ENCODE peak calls at places on chromosomes 12 and 14, in five cellular contexts. One of them, this sample, is unnamed.

GRCh38 chr12:53676715-53677611 is 1.1 kb upstream of the ATP5MC2 start:
- DNase-seq in T-helper 2 cell: no peak
- DNase-seq in naive thymus-derived CD4-positive, alpha-beta T cell: no peak
- DNase-seq in heart right ventricle: peak
- DNase-seq in endothelial cell: peak
- DNase-seq in this sample: no peak

GRCh38 chr14:49052516-49052915 is 533.7 kb downstream of the RPS29 start:
- DNase-seq in heart right ventricle: no peak
- DNase-seq in endothelial cell: no peak
- DNase-seq in naive thymus-derived CD4-positive, alpha-beta T cell: no peak
- DNase-seq in T-helper 2 cell: no peak
- DNase-seq in this sample: no peak

GRCh38 chr12:96534339-96534738 is 45.0 kb downstream of the CFAP54 start:
- DNase-seq in endothelial cell: no peak
- DNase-seq in naive thymus-derived CD4-positive, alpha-beta T cell: no peak
- DNase-seq in heart right ventricle: no peak
- DNase-seq in T-helper 2 cell: no peak
- DNase-seq in this sample: no peak

GRCh38 chr14:55438066-55438683 is 2.2 kb downstream of the TBPL2 start:
- DNase-seq in endothelial cell: peak
- DNase-seq in T-helper 2 cell: no peak
- DNase-seq in naive thymus-derived CD4-positive, alpha-beta T cell: peak
- DNase-seq in heart right ventricle: peak
- DNase-seq in this sample: no peak

GRCh38 chr12:113006641-113007040 is 28.3 kb downstream of the OAS2 start:
- DNase-seq in naive thymus-derived CD4-positive, alpha-beta T cell: no peak
- DNase-seq in heart right ventricle: no peak
- DNase-seq in T-helper 2 cell: no peak
- DNase-seq in endothelial cell: no peak
- DNase-seq in this sample: no peak

GRCh38 chr12:12883369-12884001 is 7.9 kb upstream of the GPRC5A start:
- DNase-seq in T-helper 2 cell: no peak
- DNase-seq in naive thymus-derived CD4-positive, alpha-beta T cell: no peak
- DNase-seq in endothelial cell: no peak
- DNase-seq in heart right ventricle: no peak
- DNase-seq in this sample: peak

GRCh38 chr12:2273751-2274150 is 221.0 kb downstream of the CACNA1C start:
- DNase-seq in naive thymus-derived CD4-positive, alpha-beta T cell: no peak
- DNase-seq in heart right ventricle: no peak
- DNase-seq in T-helper 2 cell: no peak
- DNase-seq in endothelial cell: no peak
- DNase-seq in this sample: no peak

GRCh38 chr12:24285413-24285812 is 335.9 kb upstream of the SOX5 start:
- DNase-seq in T-helper 2 cell: no peak
- DNase-seq in naive thymus-derived CD4-positive, alpha-beta T cell: no peak
- DNase-seq in heart right ventricle: no peak
- DNase-seq in endothelial cell: no peak
- DNase-seq in this sample: no peak

GRCh38 chr14:31206536-31207286 is 882 bp downstream of the HECTD1 start:
- DNase-seq in naive thymus-derived CD4-positive, alpha-beta T cell: no peak
- DNase-seq in endothelial cell: peak
- DNase-seq in T-helper 2 cell: peak
- DNase-seq in heart right ventricle: peak
- DNase-seq in this sample: peak

GRCh38 chr12:130401703-130402102 is 64.0 kb downstream of the PIWIL1 start:
- DNase-seq in heart right ventricle: no peak
- DNase-seq in naive thymus-derived CD4-positive, alpha-beta T cell: no peak
- DNase-seq in T-helper 2 cell: no peak
- DNase-seq in endothelial cell: no peak
- DNase-seq in this sample: no peak

GRCh38 chr14:97705107-97705506 is 907.9 kb downstream of the VRK1 start:
- DNase-seq in endothelial cell: no peak
- DNase-seq in T-helper 2 cell: no peak
- DNase-seq in naive thymus-derived CD4-positive, alpha-beta T cell: no peak
- DNase-seq in heart right ventricle: no peak
- DNase-seq in this sample: no peak

GRCh38 chr12:70178038-70178437 is 65.2 kb upstream of the CNOT2 start:
- DNase-seq in endothelial cell: no peak
- DNase-seq in naive thymus-derived CD4-positive, alpha-beta T cell: no peak
- DNase-seq in T-helper 2 cell: no peak
- DNase-seq in heart right ventricle: no peak
- DNase-seq in this sample: no peak

GRCh38 chr12:46959484-46959883 is 119.9 kb upstream of the PCED1B start:
- DNase-seq in endothelial cell: no peak
- DNase-seq in heart right ventricle: no peak
- DNase-seq in naive thymus-derived CD4-positive, alpha-beta T cell: no peak
- DNase-seq in T-helper 2 cell: no peak
- DNase-seq in this sample: no peak

GRCh38 chr14:22836301-22837058 is at the start of gene MMP14:
- DNase-seq in naive thymus-derived CD4-positive, alpha-beta T cell: no peak
- DNase-seq in T-helper 2 cell: no peak
- DNase-seq in endothelial cell: peak
- DNase-seq in heart right ventricle: peak
- DNase-seq in this sample: peak

GRCh38 chr14:75306917-75307699 is 28.5 kb downstream of the FOS start:
- DNase-seq in heart right ventricle: no peak
- DNase-seq in T-helper 2 cell: no peak
- DNase-seq in naive thymus-derived CD4-positive, alpha-beta T cell: no peak
- DNase-seq in endothelial cell: no peak
- DNase-seq in this sample: no peak

GRCh38 chr14:49971156-49972141 is 78.6 kb downstream of the ARF6 start:
- DNase-seq in heart right ventricle: no peak
- DNase-seq in T-helper 2 cell: peak
- DNase-seq in endothelial cell: no peak
- DNase-seq in naive thymus-derived CD4-positive, alpha-beta T cell: peak
- DNase-seq in this sample: no peak

GRCh38 chr12:81998761-81999378 is 239.7 kb upstream of the PPFIA2 start:
- DNase-seq in heart right ventricle: no peak
- DNase-seq in T-helper 2 cell: no peak
- DNase-seq in naive thymus-derived CD4-positive, alpha-beta T cell: no peak
- DNase-seq in endothelial cell: no peak
- DNase-seq in this sample: no peak

GRCh38 chr12:127485528-127485927 is 781.4 kb upstream of the TMEM132C start:
- DNase-seq in naive thymus-derived CD4-positive, alpha-beta T cell: no peak
- DNase-seq in heart right ventricle: no peak
- DNase-seq in T-helper 2 cell: no peak
- DNase-seq in endothelial cell: no peak
- DNase-seq in this sample: no peak

GRCh38 chr14:91258876-91259275 is 14.4 kb upstream of the GPR68 start:
- DNase-seq in endothelial cell: no peak
- DNase-seq in naive thymus-derived CD4-positive, alpha-beta T cell: no peak
- DNase-seq in T-helper 2 cell: no peak
- DNase-seq in heart right ventricle: no peak
- DNase-seq in this sample: no peak

GRCh38 chr12:123942277-123942653 is 30.4 kb downstream of the CCDC92 start:
- DNase-seq in T-helper 2 cell: no peak
- DNase-seq in naive thymus-derived CD4-positive, alpha-beta T cell: no peak
- DNase-seq in heart right ventricle: no peak
- DNase-seq in endothelial cell: no peak
- DNase-seq in this sample: no peak

GRCh38 chr12:109524466-109525278 is 47.2 kb downstream of the UBE3B start:
- DNase-seq in naive thymus-derived CD4-positive, alpha-beta T cell: no peak
- DNase-seq in heart right ventricle: no peak
- DNase-seq in endothelial cell: no peak
- DNase-seq in T-helper 2 cell: no peak
- DNase-seq in this sample: no peak

GRCh38 chr14:104895207-104895785 is 29.4 kb upstream of the PLD4 start:
- DNase-seq in heart right ventricle: no peak
- DNase-seq in endothelial cell: peak
- DNase-seq in naive thymus-derived CD4-positive, alpha-beta T cell: no peak
- DNase-seq in T-helper 2 cell: no peak
- DNase-seq in this sample: peak